ENCODE peak calls at places on chromosomes 13 and 19, in five cellular contexts. H, F, T, C and V are unnamed samples.

GRCh38 chr13:63737418-63737817 is 2321.8 kb upstream of the PCDH20 start:
- DNase-seq in T (no peak), H (no peak), F (no peak), C (no peak), V (no peak)

GRCh38 chr19:53977429-53977990 is 13.9 kb upstream of the CACNG6 start:
- DNase-seq in F (peak), H (peak), C (peak), T (peak), V (peak)

GRCh38 chr13:94351292-94352000 is 128.0 kb downstream of the DCT start:
- DNase-seq in F (peak), H (no peak), C (peak), T (peak), V (no peak)

GRCh38 chr19:46270521-46271256 is 26.2 kb upstream of the HIF3A start:
- DNase-seq in F (no peak), H (no peak), T (no peak), C (no peak), V (no peak)

GRCh38 chr13:40146586-40147240 is 491.3 kb downstream of the COG6 start:
- DNase-seq in F (no peak), T (no peak), H (no peak), C (no peak), V (no peak)

GRCh38 chr13:99873141-99873540 is 98.4 kb downstream of the ZIC5 start:
- DNase-seq in F (no peak), T (no peak), C (no peak), H (no peak), V (no peak)

GRCh38 chr13:49527123-49527522 is 31.4 kb downstream of the PHF11 start:
- DNase-seq in F (no peak), T (no peak), C (no peak), H (no peak), V (no peak)

GRCh38 chr13:44759222-44759721 is 183.1 kb upstream of the TSC22D1 start:
- DNase-seq in C (peak), H (no peak), F (no peak), T (no peak), V (no peak)

GRCh38 chr19:50912727-50913716 is 1.8 kb upstream of the KLK4 start:
- DNase-seq in C (no peak), T (no peak), F (no peak), H (no peak), V (no peak)

GRCh38 chr19:39388657-39389056 is 2.2 kb downstream of the PAF1 start:
- DNase-seq in C (no peak), H (no peak), F (no peak), T (no peak), V (no peak)

GRCh38 chr13:110743687-110744086 is 30.2 kb downstream of the ING1 start:
- DNase-seq in C (no peak), H (no peak), F (no peak), T (no peak), V (no peak)

GRCh38 chr13:35621989-35622388 is 145.5 kb upstream of the MAB21L1 start:
- DNase-seq in F (peak), T (no peak), C (no peak), H (no peak), V (no peak)

GRCh38 chr19:41934849-41935374 is 6.7 kb upstream of the ERFL start:
- DNase-seq in H (no peak), T (peak), C (no peak), F (peak), V (no peak)

GRCh38 chr19:17553256-17553655 is 2.2 kb upstream of the COLGALT1 start:
- DNase-seq in T (peak), H (no peak), C (peak), F (peak), V (peak)

GRCh38 chr19:41930926-41931592 is 2.8 kb upstream of the ERFL start:
- DNase-seq in F (no peak), T (no peak), C (no peak), H (no peak), V (no peak)

GRCh38 chr19:55484571-55485438 is at the start of gene NAT14:
- DNase-seq in H (no peak), F (peak), T (peak), C (peak), V (no peak)

GRCh38 chr13:61410669-61411297 is 4.9 kb downstream of the PCDH20 start:
- DNase-seq in T (peak), C (peak), H (no peak), F (peak), V (no peak)

GRCh38 chr13:19782049-19782726 is 557 bp downstream of the PSPC1 start:
- DNase-seq in T (peak), H (no peak), C (peak), F (peak), V (no peak)

GRCh38 chr13:98022210-98022609 is 68.7 kb downstream of the IPO5 start:
- DNase-seq in T (peak), H (no peak), F (peak), C (peak), V (no peak)

GRCh38 chr19:58561373-58562125 is 3.1 kb upstream of the UBE2M start:
- DNase-seq in H (no peak), C (no peak), T (no peak), F (no peak), V (no peak)

GRCh38 chr13:42066542-42066941 is 18.1 kb downstream of the DGKH start:
- DNase-seq in C (peak), H (no peak), T (peak), F (peak), V (no peak)

GRCh38 chr19:57701625-57702024 is 7.4 kb downstream of the ZNF154 start:
- DNase-seq in F (no peak), C (no peak), T (no peak), H (no peak), V (no peak)

GRCh38 chr19:49857834-49858590 is 7.1 kb downstream of the PTOV1 start:
- DNase-seq in F (no peak), T (no peak), C (no peak), H (no peak), V (no peak)

GRCh38 chr13:20125129-20125782 is 35.6 kb downstream of the GJA3 start:
- DNase-seq in C (peak), T (peak), H (no peak), F (peak), V (no peak)

GRCh38 chr13:48600374-48601364 is 53.1 kb upstream of the CYSLTR2 start:
- DNase-seq in T (peak), F (peak), C (peak), H (no peak), V (peak)

GRCh38 chr13:45333973-45334922 is 6.7 kb downstream of the TPT1 start:
- DNase-seq in H (no peak), T (peak), C (peak), F (peak), V (no peak)

GRCh38 chr13:42681394-42681793 is 100.0 kb upstream of the FAM216B start:
- DNase-seq in T (no peak), H (no peak), C (no peak), F (no peak), V (no peak)

GRCh38 chr13:98738213-98738612 is 14.3 kb downstream of the SLC15A1 start:
- DNase-seq in F (no peak), C (no peak), T (no peak), H (no peak), V (no peak)

GRCh38 chr19:49570997-49571676 is 9.2 kb downstream of the NOSIP start:
- DNase-seq in H (no peak), F (no peak), T (no peak), C (no peak), V (no peak)

GRCh38 chr13:80050252-80050651 is 290.7 kb downstream of the SPRY2 start:
- DNase-seq in F (peak), H (no peak), C (peak), T (peak), V (no peak)

GRCh38 chr13:45807520-45808099 is 43.9 kb downstream of the SIAH3 start:
- DNase-seq in H (no peak), T (peak), C (peak), F (peak), V (no peak)

GRCh38 chr13:28476919-28477708 is 17.8 kb downstream of the FLT1 start:
- DNase-seq in F (no peak), H (no peak), T (no peak), C (no peak), V (no peak)

GRCh38 chr19:35903550-35904179 is 1.3 kb downstream of the HCST start:
- DNase-seq in H (peak), F (peak), T (peak), C (peak), V (peak)

GRCh38 chr19:31318790-31319189 is 30.4 kb downstream of the TSHZ3 start:
- DNase-seq in C (no peak), H (no peak), T (no peak), F (no peak), V (no peak)

GRCh38 chr13:35996360-35996759 is 134.8 kb downstream of the DCLK1 start:
- DNase-seq in C (no peak), T (no peak), H (no peak), F (no peak), V (no peak)

GRCh38 chr19:37251308-37252229 is 33.6 kb downstream of the ZNF383 start:
- DNase-seq in H (peak), T (peak), C (peak), F (peak), V (peak)
- H3K4me3 ChIP-seq in H (peak), T (peak), C (peak), F (peak), V (peak)

DNA sequence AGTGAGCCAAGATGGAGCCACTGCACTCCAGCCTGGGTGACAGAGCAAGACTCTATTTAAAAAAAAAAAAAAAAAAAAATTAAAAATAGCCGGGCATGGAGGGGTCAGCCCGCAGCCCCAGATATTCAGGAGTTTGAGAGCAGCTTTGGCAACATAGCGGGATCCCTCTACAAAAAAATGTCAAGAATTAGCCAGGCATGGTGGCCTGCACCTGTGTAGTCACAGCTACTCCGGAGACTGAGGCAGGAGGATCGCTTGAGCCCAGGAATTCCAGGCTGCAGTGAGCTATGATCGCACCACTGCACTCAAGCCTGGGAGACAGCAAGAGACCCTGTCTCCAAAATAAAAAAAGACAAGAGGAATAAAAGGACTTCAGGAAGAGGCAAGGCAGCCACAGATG is 716 bp downstream of the AP1M2 start:
- DNase-seq in H (no peak), F (no peak), T (no peak), C (no peak), V (no peak)
- H3K4me3 ChIP-seq in H (no peak), F (no peak), T (no peak), C (no peak), V (no peak)

DNA sequence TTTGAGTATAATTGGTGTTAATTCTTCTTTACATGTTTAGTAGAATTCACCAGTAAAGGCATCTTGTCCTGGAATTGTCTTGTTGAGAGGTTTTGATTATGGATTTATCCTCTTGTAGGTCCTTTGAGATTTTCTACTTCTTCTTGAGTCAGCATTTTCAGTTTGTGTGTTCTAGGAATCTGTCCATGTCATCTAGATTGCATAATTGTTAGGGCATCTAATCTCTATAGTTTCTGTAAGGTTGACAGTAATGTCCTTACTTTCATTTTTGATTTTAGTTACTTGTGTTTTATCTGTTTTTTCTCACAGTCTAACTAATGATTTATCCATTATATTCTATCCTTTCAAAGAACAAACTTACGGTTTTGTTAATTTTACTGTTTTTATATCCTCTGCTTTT is 492.0 kb downstream of the FGF9 start:
- DNase-seq in F (no peak), H (no peak), T (no peak), C (no peak), V (no peak)
- H3K4me3 ChIP-seq in F (no peak), H (no peak), T (no peak), C (no peak), V (no peak)

GRCh38 chr19:9144920-9145319 is 4.7 kb downstream of the ZNF317 start:
- DNase-seq in F (peak), T (no peak), C (no peak), H (no peak), V (no peak)
- H3K4me3 ChIP-seq in F (no peak), T (no peak), C (no peak), H (no peak), V (no peak)

DNA sequence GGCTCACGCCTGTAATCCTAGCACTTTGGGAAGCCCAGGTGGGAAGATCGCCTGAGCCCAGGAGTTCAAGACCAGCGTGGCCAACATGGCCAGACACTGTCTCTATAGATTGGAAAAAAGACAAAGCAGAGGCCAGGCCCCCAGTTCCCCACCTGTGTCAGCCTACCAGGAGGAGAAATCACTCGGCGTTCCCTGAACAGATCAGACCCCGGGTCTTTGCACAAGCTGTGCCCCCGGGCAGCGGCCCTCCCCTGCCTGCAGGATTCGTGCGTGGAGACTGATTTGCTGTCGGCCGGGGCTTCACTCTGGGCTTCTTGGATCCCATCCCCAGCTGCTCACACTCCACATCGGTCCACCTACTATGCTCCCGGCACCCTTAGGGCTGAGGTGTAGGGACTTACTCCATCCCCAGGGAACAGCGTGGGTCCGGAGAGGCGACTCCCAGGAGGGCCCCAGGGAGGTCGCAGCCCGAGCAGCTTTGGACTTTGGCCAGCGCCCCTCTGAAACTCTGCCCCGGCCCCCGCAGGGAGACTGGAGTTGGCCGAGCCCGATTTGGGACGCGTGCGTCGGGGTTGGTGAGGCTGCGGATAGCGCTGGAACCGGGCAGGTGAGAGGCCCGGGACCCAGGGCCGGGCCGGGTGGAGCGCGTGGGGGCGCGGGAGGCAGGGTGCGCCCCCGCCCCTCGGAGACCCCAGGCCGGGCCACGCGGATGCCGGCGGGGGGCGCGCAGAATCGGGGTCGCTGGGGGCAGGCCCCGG is 515 bp upstream of the EFNA2 start:
- DNase-seq in T (no peak), F (no peak), C (no peak), H (no peak), V (no peak)
- H3K4me3 ChIP-seq in T (no peak), F (no peak), C (no peak), H (no peak), V (no peak)

DNA sequence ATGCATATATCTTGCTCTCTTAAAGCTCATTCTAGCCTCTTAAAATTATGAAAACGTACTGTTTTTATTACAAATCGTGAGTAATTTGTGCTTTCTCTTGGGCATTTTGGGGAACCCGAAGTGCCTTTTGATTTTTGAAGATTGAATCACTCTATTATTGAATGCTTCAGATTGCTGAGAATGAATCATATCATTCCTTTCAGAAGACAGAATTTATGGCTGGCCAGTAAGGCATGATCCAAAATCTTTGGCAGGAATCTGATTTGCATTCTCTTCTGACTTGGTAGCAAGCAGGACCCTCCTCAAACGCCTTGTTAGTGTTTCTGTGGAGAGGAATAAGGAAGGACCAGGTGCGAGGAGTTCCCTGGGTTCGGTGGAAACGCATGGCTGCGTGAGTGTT is 49.5 kb downstream of the STARD13 start:
- DNase-seq in C (peak), H (no peak), F (peak), T (peak), V (no peak)
- H3K4me3 ChIP-seq in C (peak), H (no peak), F (peak), T (no peak), V (no peak)

DNA sequence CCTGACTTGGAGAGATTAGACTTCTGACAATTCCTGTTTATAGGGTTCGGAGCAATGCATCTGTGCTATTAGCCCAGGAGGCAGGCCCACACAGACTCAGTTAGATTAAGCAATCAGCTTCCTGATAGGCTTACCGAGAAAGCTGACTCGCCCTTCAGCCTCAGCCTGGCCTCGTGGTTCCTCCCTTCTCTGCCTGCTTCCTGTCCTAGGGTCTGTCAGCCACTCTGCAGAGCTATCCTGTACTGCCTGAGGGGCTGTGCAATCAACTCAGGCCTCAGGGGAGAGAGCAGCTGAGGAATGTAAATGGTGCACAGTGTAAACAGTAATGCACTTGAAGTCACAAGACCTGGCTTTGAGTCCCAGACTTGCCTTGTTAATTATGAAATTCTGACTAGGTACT is 30.7 kb downstream of the HTR2A start:
- DNase-seq in H (no peak), T (peak), F (peak), C (peak), V (peak)
- H3K4me3 ChIP-seq in H (no peak), T (no peak), F (no peak), C (no peak), V (no peak)